ENCODE peak calls at places on chromosomes 7 and 10, in nine cellular contexts. One of them, this sample, is unnamed.

GRCh38 chr7:78395298-78396120 is 596.9 kb downstream of the PHTF2 start:
- DNase-seq in EL: no peak
- DNase-seq in SW480: no peak
- DNase-seq in hypothalamus: no peak
- DNase-seq in heart left ventricle: no peak
- DNase-seq in brain microvascular endothelial cell: no peak
- DNase-seq in GM13976: no peak
- DNase-seq in mesenchymal stem cell: no peak
- DNase-seq in cardiac muscle cell: no peak
- DNase-seq in this sample: peak

GRCh38 chr7:70573202-70573810 is 558.6 kb upstream of the GALNT17 start:
- DNase-seq in GM13976: no peak
- DNase-seq in SW480: no peak
- DNase-seq in brain microvascular endothelial cell: no peak
- DNase-seq in hypothalamus: no peak
- DNase-seq in heart left ventricle: no peak
- DNase-seq in cardiac muscle cell: no peak
- DNase-seq in EL: no peak
- DNase-seq in mesenchymal stem cell: no peak
- DNase-seq in this sample: peak

GRCh38 chr10:43308986-43309385 is 42.1 kb upstream of the RASGEF1A start:
- DNase-seq in brain microvascular endothelial cell: no peak
- DNase-seq in EL: no peak
- DNase-seq in heart left ventricle: no peak
- DNase-seq in hypothalamus: no peak
- DNase-seq in GM13976: no peak
- DNase-seq in cardiac muscle cell: peak
- DNase-seq in SW480: no peak
- DNase-seq in mesenchymal stem cell: no peak
- DNase-seq in this sample: no peak

GRCh38 chr10:63521389-63522128 is at the start of gene REEP3:
- DNase-seq in hypothalamus: peak
- DNase-seq in mesenchymal stem cell: peak
- DNase-seq in EL: peak
- DNase-seq in brain microvascular endothelial cell: peak
- DNase-seq in GM13976: peak
- DNase-seq in SW480: peak
- DNase-seq in cardiac muscle cell: peak
- DNase-seq in heart left ventricle: peak
- DNase-seq in this sample: peak

GRCh38 chr10:124090630-124091209 is 2.7 kb downstream of the CHST15 start:
- DNase-seq in mesenchymal stem cell: no peak
- DNase-seq in brain microvascular endothelial cell: no peak
- DNase-seq in heart left ventricle: no peak
- DNase-seq in GM13976: no peak
- DNase-seq in cardiac muscle cell: no peak
- DNase-seq in SW480: peak
- DNase-seq in EL: no peak
- DNase-seq in hypothalamus: no peak
- DNase-seq in this sample: no peak

GRCh38 chr10:129102906-129103693 is 363.9 kb upstream of the MGMT start:
- DNase-seq in cardiac muscle cell: peak
- DNase-seq in SW480: no peak
- DNase-seq in heart left ventricle: no peak
- DNase-seq in brain microvascular endothelial cell: peak
- DNase-seq in hypothalamus: no peak
- DNase-seq in EL: no peak
- DNase-seq in mesenchymal stem cell: peak
- DNase-seq in GM13976: no peak
- DNase-seq in this sample: no peak

GRCh38 chr10:93186631-93187030 is 112.9 kb downstream of the CYP26A1 start:
- DNase-seq in GM13976: no peak
- DNase-seq in brain microvascular endothelial cell: no peak
- DNase-seq in mesenchymal stem cell: no peak
- DNase-seq in EL: no peak
- DNase-seq in hypothalamus: no peak
- DNase-seq in SW480: no peak
- DNase-seq in heart left ventricle: no peak
- DNase-seq in cardiac muscle cell: peak
- DNase-seq in this sample: no peak

GRCh38 chr10:98885380-98885779 is 350.3 kb downstream of the HPSE2 start:
- DNase-seq in heart left ventricle: no peak
- DNase-seq in mesenchymal stem cell: no peak
- DNase-seq in cardiac muscle cell: no peak
- DNase-seq in SW480: no peak
- DNase-seq in hypothalamus: no peak
- DNase-seq in EL: no peak
- DNase-seq in brain microvascular endothelial cell: no peak
- DNase-seq in GM13976: no peak
- DNase-seq in this sample: no peak

GRCh38 chr7:41648506-41648905 is 54.4 kb downstream of the INHBA start:
- DNase-seq in mesenchymal stem cell: no peak
- DNase-seq in hypothalamus: no peak
- DNase-seq in cardiac muscle cell: no peak
- DNase-seq in heart left ventricle: no peak
- DNase-seq in EL: no peak
- DNase-seq in GM13976: no peak
- DNase-seq in brain microvascular endothelial cell: no peak
- DNase-seq in SW480: no peak
- DNase-seq in this sample: no peak

GRCh38 chr7:18873674-18874341 is 243.6 kb downstream of the TWIST1 start:
- DNase-seq in cardiac muscle cell: peak
- DNase-seq in GM13976: no peak
- DNase-seq in SW480: no peak
- DNase-seq in EL: peak
- DNase-seq in brain microvascular endothelial cell: peak
- DNase-seq in mesenchymal stem cell: peak
- DNase-seq in hypothalamus: no peak
- DNase-seq in heart left ventricle: no peak
- DNase-seq in this sample: no peak

GRCh38 chr7:81603-82342 is 110.6 kb upstream of the FAM20C start:
- DNase-seq in hypothalamus: no peak
- DNase-seq in EL: no peak
- DNase-seq in brain microvascular endothelial cell: no peak
- DNase-seq in cardiac muscle cell: no peak
- DNase-seq in heart left ventricle: no peak
- DNase-seq in SW480: peak
- DNase-seq in GM13976: no peak
- DNase-seq in mesenchymal stem cell: no peak
- DNase-seq in this sample: no peak

GRCh38 chr7:25954395-25954794 is 197.6 kb upstream of the NFE2L3 start:
- DNase-seq in heart left ventricle: no peak
- DNase-seq in brain microvascular endothelial cell: no peak
- DNase-seq in hypothalamus: no peak
- DNase-seq in mesenchymal stem cell: no peak
- DNase-seq in cardiac muscle cell: no peak
- DNase-seq in SW480: no peak
- DNase-seq in GM13976: no peak
- DNase-seq in EL: no peak
- DNase-seq in this sample: no peak

GRCh38 chr7:14483663-14484062 is 418.9 kb downstream of the DGKB start:
- DNase-seq in mesenchymal stem cell: no peak
- DNase-seq in cardiac muscle cell: no peak
- DNase-seq in GM13976: no peak
- DNase-seq in SW480: no peak
- DNase-seq in heart left ventricle: no peak
- DNase-seq in hypothalamus: no peak
- DNase-seq in EL: no peak
- DNase-seq in brain microvascular endothelial cell: no peak
- DNase-seq in this sample: no peak

GRCh38 chr10:110584006-110584405 is 16.5 kb downstream of the SMC3 start:
- DNase-seq in GM13976: no peak
- DNase-seq in hypothalamus: no peak
- DNase-seq in brain microvascular endothelial cell: no peak
- DNase-seq in mesenchymal stem cell: no peak
- DNase-seq in cardiac muscle cell: no peak
- DNase-seq in heart left ventricle: no peak
- DNase-seq in SW480: no peak
- DNase-seq in EL: no peak
- DNase-seq in this sample: no peak

GRCh38 chr7:13731643-13732042 is 257.8 kb downstream of the ETV1 start:
- DNase-seq in SW480: no peak
- DNase-seq in cardiac muscle cell: no peak
- DNase-seq in heart left ventricle: no peak
- DNase-seq in hypothalamus: no peak
- DNase-seq in mesenchymal stem cell: no peak
- DNase-seq in GM13976: no peak
- DNase-seq in brain microvascular endothelial cell: no peak
- DNase-seq in EL: no peak
- DNase-seq in this sample: no peak

GRCh38 chr7:36303202-36304098 is 86.2 kb upstream of the ANLN start:
- DNase-seq in hypothalamus: peak
- DNase-seq in heart left ventricle: peak
- DNase-seq in SW480: no peak
- DNase-seq in brain microvascular endothelial cell: peak
- DNase-seq in EL: peak
- DNase-seq in mesenchymal stem cell: peak
- DNase-seq in GM13976: no peak
- DNase-seq in cardiac muscle cell: peak
- DNase-seq in this sample: peak

GRCh38 chr10:132939957-132940790 is 2.2 kb downstream of the CFAP46 start:
- DNase-seq in hypothalamus: peak
- DNase-seq in SW480: peak
- DNase-seq in mesenchymal stem cell: peak
- DNase-seq in brain microvascular endothelial cell: peak
- DNase-seq in cardiac muscle cell: peak
- DNase-seq in heart left ventricle: peak
- DNase-seq in GM13976: peak
- DNase-seq in EL: peak
- DNase-seq in this sample: no peak

GRCh38 chr10:132826524-132827422 is 40.8 kb upstream of the NKX6-2 start:
- DNase-seq in mesenchymal stem cell: no peak
- DNase-seq in heart left ventricle: no peak
- DNase-seq in GM13976: no peak
- DNase-seq in hypothalamus: no peak
- DNase-seq in brain microvascular endothelial cell: no peak
- DNase-seq in cardiac muscle cell: no peak
- DNase-seq in SW480: no peak
- DNase-seq in EL: no peak
- DNase-seq in this sample: no peak

GRCh38 chr10:132618158-132618924 is 80.8 kb downstream of the INPP5A start:
- DNase-seq in hypothalamus: no peak
- DNase-seq in EL: peak
- DNase-seq in cardiac muscle cell: no peak
- DNase-seq in heart left ventricle: no peak
- DNase-seq in GM13976: no peak
- DNase-seq in brain microvascular endothelial cell: no peak
- DNase-seq in SW480: no peak
- DNase-seq in mesenchymal stem cell: no peak
- DNase-seq in this sample: no peak

GRCh38 chr7:47724335-47724982 is 142.5 kb upstream of the TNS3 start:
- DNase-seq in cardiac muscle cell: peak
- DNase-seq in GM13976: no peak
- DNase-seq in mesenchymal stem cell: peak
- DNase-seq in hypothalamus: no peak
- DNase-seq in SW480: peak
- DNase-seq in heart left ventricle: no peak
- DNase-seq in brain microvascular endothelial cell: peak
- DNase-seq in EL: peak
- DNase-seq in this sample: peak

GRCh38 chr7:90655566-90655965 is 59.4 kb downstream of the CDK14 start:
- DNase-seq in EL: peak
- DNase-seq in cardiac muscle cell: peak
- DNase-seq in hypothalamus: no peak
- DNase-seq in mesenchymal stem cell: peak
- DNase-seq in brain microvascular endothelial cell: peak
- DNase-seq in heart left ventricle: no peak
- DNase-seq in GM13976: no peak
- DNase-seq in SW480: no peak
- DNase-seq in this sample: peak

GRCh38 chr7:116582164-116582732 is 57.4 kb downstream of the CAV1 start:
- DNase-seq in hypothalamus: no peak
- DNase-seq in cardiac muscle cell: peak
- DNase-seq in EL: peak
- DNase-seq in brain microvascular endothelial cell: peak
- DNase-seq in mesenchymal stem cell: peak
- DNase-seq in GM13976: no peak
- DNase-seq in heart left ventricle: no peak
- DNase-seq in SW480: no peak
- DNase-seq in this sample: no peak

This sample was measured in retinal pigment epithelial cell.